ENCODE peak calls at places on chromosomes 7 and 10, in seven cellular contexts. V, C, N, I, K, P and L are unnamed samples.

GRCh38 chr7:111982133-111982532 is 224.1 kb downstream of the DOCK4 start:
- DNase-seq in V (no peak), C (no peak), N (no peak), I (no peak), K (no peak), P (no peak), L (no peak)

GRCh38 chr10:71582019-71582418 is 137.6 kb downstream of the C10orf105 start:
- DNase-seq in V (no peak), C (peak; percentile 69), N (no peak), I (no peak), K (no peak), P (no peak), L (no peak)

GRCh38 chr7:127413962-127414361 is 21.5 kb upstream of the ZNF800 start:
- DNase-seq in V (no peak), C (no peak), N (no peak), I (no peak), K (peak; percentile 22), P (no peak), L (no peak)

GRCh38 chr7:35004531-35005096 is 32.7 kb downstream of the DPY19L1 start:
- DNase-seq in V (no peak), C (peak; percentile 33), N (no peak), I (no peak), K (no peak), P (no peak), L (no peak)

GRCh38 chr7:151518105-151518780 is 1.5 kb downstream of the RHEB start:
- DNase-seq in V (peak; percentile 85), C (peak; percentile 37), N (peak; percentile 89), I (peak; percentile 46), K (peak; percentile 59), P (no peak), L (peak; percentile 31)

GRCh38 chr10:132484922-132485321 is 52.7 kb upstream of the INPP5A start:
- DNase-seq in V (no peak), C (no peak), N (peak; percentile 39), I (peak; percentile 23), K (no peak), P (peak; percentile 42), L (no peak)

GRCh38 chr10:51915031-51915542 is 215.7 kb upstream of the CSTF2T start:
- DNase-seq in V (no peak), C (no peak), N (no peak), I (no peak), K (no peak), P (no peak), L (no peak)

GRCh38 chr7:149880871-149881301 is 7.1 kb downstream of the ATP6V0E2 start:
- DNase-seq in V (peak; percentile 61), C (no peak), N (no peak), I (no peak), K (no peak), P (peak; percentile 73), L (no peak)

GRCh38 chr10:35906155-35906554 is 264.1 kb upstream of the FZD8 start:
- DNase-seq in V (no peak), C (no peak), N (no peak), I (no peak), K (no peak), P (no peak), L (no peak)

GRCh38 chr10:35898722-35899485 is 256.8 kb upstream of the FZD8 start:
- DNase-seq in V (peak; percentile 53), C (no peak), N (no peak), I (no peak), K (no peak), P (no peak), L (no peak)

GRCh38 chr10:35908451-35908850 is 266.4 kb upstream of the FZD8 start:
- DNase-seq in V (no peak), C (no peak), N (no peak), I (no peak), K (no peak), P (no peak), L (no peak)

GRCh38 chr10:35907548-35907947 is 265.5 kb upstream of the FZD8 start:
- DNase-seq in V (no peak), C (no peak), N (no peak), I (no peak), K (no peak), P (no peak), L (no peak)

DNA sequence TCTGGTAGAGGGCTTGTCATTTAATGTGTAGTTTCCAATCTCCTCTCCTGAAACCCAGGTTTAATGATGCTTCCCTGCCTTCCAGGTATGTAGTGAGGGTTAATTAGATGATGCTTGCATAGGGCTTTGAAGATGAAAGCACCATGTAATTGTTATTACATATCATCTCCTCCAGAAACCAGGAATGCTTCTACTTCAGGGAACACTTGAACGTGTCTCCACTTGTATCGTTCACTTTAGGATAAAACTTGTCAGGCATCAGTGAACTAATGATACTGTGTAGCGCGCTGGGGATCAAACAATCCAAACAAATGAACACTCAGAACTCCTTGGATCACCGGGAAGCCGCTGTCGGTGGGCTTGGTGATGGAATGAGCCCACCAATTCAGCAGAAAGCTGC is 260.9 kb upstream of the FZD8 start:
- DNase-seq in V (no peak), C (no peak), N (no peak), I (no peak), K (no peak), P (no peak), L (no peak)
- H3K9me3 ChIP-seq in V (no peaks in the 10 kb centered on the region), C (no peaks in the 10 kb centered on the region), N (no peaks in the 10 kb centered on the region), I (no peaks in the 10 kb centered on the region), K (no peaks in the 10 kb centered on the region), P (no peaks in the 10 kb centered on the region), L (no peaks in the 10 kb centered on the region)

DNA sequence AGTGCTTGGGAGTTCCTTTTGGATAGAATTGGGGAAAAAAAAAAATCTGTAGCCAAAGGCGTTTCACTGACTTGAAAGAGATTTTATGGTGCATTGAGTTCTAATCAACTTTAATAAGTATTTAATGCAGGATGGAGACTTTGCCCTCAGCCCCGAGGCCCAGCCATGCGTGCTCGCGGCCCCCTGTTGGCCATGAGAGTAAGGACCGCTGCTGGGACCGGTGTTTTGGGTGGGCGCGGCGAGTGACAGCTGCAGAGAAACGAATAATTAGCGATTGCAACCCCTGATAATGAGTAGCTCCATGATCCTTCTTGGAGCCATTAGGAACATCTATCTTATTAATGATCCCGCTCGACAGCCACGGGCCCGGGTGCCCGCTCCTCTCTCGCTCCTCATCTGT is 347.4 kb downstream of the RPS24 start:
- DNase-seq in V (no peak), C (peak; percentile 47), N (no peak), I (no peak), K (no peak), P (no peak), L (no peak)
- H3K36me3 ChIP-seq in V (no peaks in the 10 kb centered on the region), C (no peaks in the 10 kb centered on the region), N (no peaks in the 10 kb centered on the region), I (no peaks in the 10 kb centered on the region), K (no peaks in the 10 kb centered on the region), P (no peaks in the 10 kb centered on the region), L (no peaks in the 10 kb centered on the region)

GRCh38 chr7:13850185-13850752 is 139.2 kb downstream of the ETV1 start:
- DNase-seq in V (no peak), C (no peak), N (no peak), I (no peak), K (no peak), P (no peak), L (no peak)

GRCh38 chr7:13860734-13861133 is 128.7 kb downstream of the ETV1 start:
- DNase-seq in V (no peak), C (no peak), N (no peak), I (no peak), K (no peak), P (no peak), L (no peak)

GRCh38 chr7:13852281-13852968 is 137.0 kb downstream of the ETV1 start:
- DNase-seq in V (no peak), C (no peak), N (no peak), I (no peak), K (no peak), P (no peak), L (no peak)

GRCh38 chr7:13851756-13852155 is 137.7 kb downstream of the ETV1 start:
- DNase-seq in V (no peak), C (peak; percentile 40), N (no peak), I (no peak), K (no peak), P (no peak), L (no peak)

GRCh38 chr7:13856012-13856411 is 133.5 kb downstream of the ETV1 start:
- DNase-seq in V (no peak), C (no peak), N (no peak), I (no peak), K (no peak), P (no peak), L (no peak)
- H3K9me3 ChIP-seq in V (no peaks in the 10 kb centered on the region), C (no peaks in the 10 kb centered on the region), N (no peaks in the 10 kb centered on the region), I (no peaks in the 10 kb centered on the region), K (no peaks in the 10 kb centered on the region), P (no peaks in the 10 kb centered on the region), L (no peaks in the 10 kb centered on the region)

GRCh38 chr7:11294218-11294617 is 320.5 kb downstream of the PHF14 start:
- DNase-seq in V (no peak), C (no peak), N (no peak), I (no peak), K (no peak), P (no peak), L (no peak)
- H3K36me3 ChIP-seq in V (no peaks in the 10 kb centered on the region), C (no peaks in the 10 kb centered on the region), N (no peaks in the 10 kb centered on the region), I (no peaks in the 10 kb centered on the region), K (no peaks in the 10 kb centered on the region), P (no peaks in the 10 kb centered on the region), L (no peaks in the 10 kb centered on the region)

DNA sequence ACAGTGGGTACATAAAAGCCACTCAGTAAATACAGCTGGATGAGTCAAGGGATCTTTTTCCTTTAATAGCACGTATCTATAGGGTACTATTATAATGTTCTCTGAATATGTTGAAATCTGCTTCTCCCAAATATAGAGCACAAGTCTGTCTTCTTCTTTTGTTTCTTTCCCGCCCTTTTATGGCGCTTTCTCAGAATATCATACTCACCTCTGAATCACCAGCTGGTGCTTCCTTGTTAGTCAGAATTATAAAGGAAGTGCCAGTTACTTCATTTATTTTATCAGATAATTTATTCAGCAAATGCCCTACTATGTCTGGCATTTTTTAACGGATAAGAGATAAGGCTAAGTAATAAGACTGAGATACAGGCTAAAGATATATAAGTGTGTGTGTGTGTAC is 772.9 kb downstream of the SORCS3 start:
- DNase-seq in V (no peak), C (no peak), N (no peak), I (no peak), K (no peak), P (no peak), L (no peak)
- H3K9me3 ChIP-seq in V (no peaks in the 10 kb centered on the region), C (peaks cover 5% of the 10 kb centered on the region), N (peaks cover 26% of the 10 kb centered on the region), I (peaks cover 2% of the 10 kb centered on the region), K (no peaks in the 10 kb centered on the region), P (peaks cover 1% of the 10 kb centered on the region), L (no peaks in the 10 kb centered on the region)